ENCODE peak calls at places on chromosomes 4 and X, in nine cellular contexts. Y, I, Q, E, H, Z, C, J and R are unnamed samples.
A peak's percentile ranks its signal among the peaks of the same experiment; 100 is the strongest.

GRCh38 chr4:124839786-124840390 is 127.4 kb upstream of the ANKRD50 start:
- DNase-seq in H (no peak), J (peak; percentile 26), Z (no peak), Q (no peak), E (no peak), I (peak; percentile 12), Y (no peak), C (no peak), R (no peak)

GRCh38 chr4:136922066-136922465 is 610.2 kb downstream of the PCDH18 start:
- DNase-seq in Y (no peak), I (no peak), E (no peak), C (peak; percentile 18), Z (no peak), J (no peak), Q (no peak), H (no peak), R (no peak)

GRCh38 chrX:5870238-5870637 is 358.4 kb downstream of the NLGN4X start:
- DNase-seq in H (peak; percentile 80), E (no peak), I (no peak), J (no peak), C (peak; percentile 15), Z (no peak), Q (no peak), Y (no peak), R (no peak)

GRCh38 chr4:8726344-8726851 is 133.8 kb downstream of the CPZ start:
- DNase-seq in I (no peak), Z (no peak), J (peak; percentile 8), Q (no peak), Y (no peak), E (peak; percentile 16), H (no peak), C (no peak), R (peak; percentile 50)

GRCh38 chr4:168662297-168662985 is 165.6 kb downstream of the PALLD start:
- DNase-seq in H (no peak), C (no peak), Y (no peak), Z (no peak), Q (no peak), J (no peak), I (no peak), E (no peak), R (no peak)

GRCh38 chr4:182642831-182643230 is 274.4 kb downstream of the DCTD start:
- DNase-seq in I (no peak), Q (no peak), J (peak; percentile 5), H (peak; percentile 29), E (peak; percentile 14), Y (no peak), C (peak; percentile 36), Z (peak; percentile 66), R (no peak)

GRCh38 chr4:62640296-62640695 is 1440.2 kb downstream of the ADGRL3 start:
- DNase-seq in Q (no peak), I (no peak), Z (no peak), H (no peak), C (peak; percentile 10), Y (no peak), J (no peak), E (no peak), R (no peak)

GRCh38 chrX:2829469-2830246 is 928 bp downstream of the GYG2 start:
- DNase-seq in Q (no peak), Y (no peak), Z (no peak), H (no peak), I (no peak), J (no peak), E (no peak), C (no peak), R (peak; percentile 80)

GRCh38 chr4:173508386-173509002 is 21.5 kb downstream of the HAND2 start:
- DNase-seq in Z (no peak), H (no peak), Q (no peak), J (peak; percentile 37), C (no peak), Y (no peak), I (no peak), E (peak; percentile 55), R (no peak)
- H3K4me3 ChIP-seq in Z (no peak overlapping the region), H (peak overlapping the region; percentile 80), Q (peak overlapping the region; percentile 47), J (no peak overlapping the region), C (peak overlapping the region; percentile 60), Y (no peak overlapping the region), I (no peak overlapping the region), E (peak overlapping the region; percentile 66), R (no peak overlapping the region)

GRCh38 chr4:4427478-4427870 is 40.6 kb downstream of the NSG1 start:
- DNase-seq in H (no peak), Q (no peak), J (no peak), Z (no peak), Y (peak; percentile 41), I (peak; percentile 47), C (peak; percentile 33), E (no peak), R (no peak)
- H3K4me1 ChIP-seq in H (peaks cover 15% of the 10 kb centered on the region), Q (peaks cover 29% of the 10 kb centered on the region), J (peaks cover 7% of the 10 kb centered on the region), Z (peaks cover 4% of the 10 kb centered on the region), Y (peaks cover 7% of the 10 kb centered on the region), I (no peaks in the 10 kb centered on the region), C (peaks cover 8% of the 10 kb centered on the region), E (no peaks in the 10 kb centered on the region), R (no peaks in the 10 kb centered on the region)

DNA sequence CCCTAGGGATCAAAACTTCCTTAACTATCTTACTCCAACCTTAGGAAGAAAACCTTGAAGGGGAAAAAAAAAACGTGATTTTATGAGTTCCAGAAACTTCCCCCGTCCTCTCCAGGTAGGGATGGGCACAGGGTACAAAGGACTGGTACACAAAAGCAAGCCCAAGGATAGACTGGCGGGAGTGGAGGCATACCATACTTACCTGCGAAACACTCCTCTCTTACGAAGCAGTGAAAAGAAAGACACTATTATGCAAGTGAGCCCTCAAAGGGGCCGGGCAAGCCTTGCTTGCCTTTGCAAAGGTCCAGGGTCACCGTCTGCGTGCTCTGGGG is 651 bp downstream of the TSPAN6 start:
- DNase-seq in C (no peak), J (no peak), Y (no peak), I (no peak), E (no peak), Q (no peak), Z (no peak), H (no peak), R (no peak)
- H3K9ac ChIP-seq in C (peak overlapping the region; percentile 93), J (peak overlapping the region; percentile 79), Y (peak overlapping the region; percentile 75), I (peak overlapping the region; percentile 77), E (peak overlapping the region; percentile 74), Q (peak overlapping the region; percentile 95), Z (peak overlapping the region; percentile 68), H (peak overlapping the region; percentile 91), R (peak overlapping the region; percentile 71)

GRCh38 chr4:184860018-184860530 is 34.3 kb upstream of the ACSL1 start:
- DNase-seq in Z (no peak), I (no peak), J (no peak), Q (no peak), H (no peak), Y (no peak), E (no peak), C (no peak), R (no peak)
- H3K4me3 ChIP-seq in Z (no peak overlapping the region), I (no peak overlapping the region), J (no peak overlapping the region), Q (no peak overlapping the region), H (no peak overlapping the region), Y (no peak overlapping the region), E (no peak overlapping the region), C (no peak overlapping the region), R (no peak overlapping the region)

GRCh38 chr4:147791870-147792269 is 60.0 kb downstream of the ARHGAP10 start:
- DNase-seq in Z (no peak), J (no peak), Q (no peak), E (no peak), Y (no peak), H (no peak), I (no peak), C (no peak), R (no peak)

GRCh38 chr4:147790412-147790811 is 58.5 kb downstream of the ARHGAP10 start:
- DNase-seq in I (no peak), J (no peak), Z (no peak), Y (peak; percentile 34), C (no peak), H (no peak), Q (no peak), E (no peak), R (no peak)

GRCh38 chr4:147793569-147793968 is 61.7 kb downstream of the ARHGAP10 start:
- DNase-seq in Y (no peak), Z (peak; percentile 35), J (no peak), H (peak; percentile 53), C (no peak), I (no peak), E (no peak), Q (no peak), R (no peak)

GRCh38 chr4:147789596-147789995 is 57.7 kb downstream of the ARHGAP10 start:
- DNase-seq in E (peak; percentile 69), Y (no peak), C (no peak), H (no peak), I (no peak), J (no peak), Z (peak; percentile 23), Q (no peak), R (no peak)

GRCh38 chr4:147791341-147791740 is 59.5 kb downstream of the ARHGAP10 start:
- DNase-seq in H (no peak), C (no peak), E (no peak), I (no peak), J (no peak), Q (no peak), Z (no peak), Y (no peak), R (no peak)
- H3K4me1 ChIP-seq in H (peaks cover 19% of the 10 kb centered on the region), C (peaks cover 13% of the 10 kb centered on the region), E (peaks cover 10% of the 10 kb centered on the region), I (peaks cover 29% of the 10 kb centered on the region), J (peaks cover 7% of the 10 kb centered on the region), Q (no peaks in the 10 kb centered on the region), Z (peaks cover 23% of the 10 kb centered on the region), Y (peaks cover 26% of the 10 kb centered on the region), R (no peaks in the 10 kb centered on the region)